ENCODE peak calls at places on chromosomes 2 and 18, in nine cellular contexts. B is T-helper 2 cell, Z is keratinocyte, M is esophagus squamous epithelium, T is hepatocyte, L is H7, W is NCI-H774, O is NCI-H460, P is KG1. D is an unnamed sample.

GRCh38 chr2:61426267-61426897 is 44.5 kb downstream of the USP34 start:
- DNase-seq in L (peak; percentile 69), M (peak; percentile 12), P (no peak), Z (no peak), W (no peak), T (peak; percentile 39), O (peak; percentile 53), B (peak; percentile 84), D (peak; percentile 77)

GRCh38 chr2:142946941-142947340 is 69.5 kb downstream of the KYNU start:
- DNase-seq in P (no peak), M (no peak), T (no peak), O (no peak), W (no peak), Z (no peak), L (no peak), B (no peak), D (no peak)

GRCh38 chr2:161946489-161947107 is 127.4 kb downstream of the DPP4 start:
- DNase-seq in Z (no peak), P (peak; percentile 11), T (peak; percentile 28), B (peak; percentile 50), O (peak; percentile 28), M (no peak), W (peak; percentile 19), L (no peak), D (no peak)

GRCh38 chr18:35114305-35114704 is 73.1 kb downstream of the MAPRE2 start:
- DNase-seq in O (no peak), Z (no peak), P (no peak), M (no peak), B (no peak), T (no peak), L (no peak), W (no peak), D (no peak)

GRCh38 chr2:38264649-38265322 is 112.3 kb downstream of the ATL2 start:
- DNase-seq in B (no peak), P (no peak), T (no peak), Z (no peak), M (no peak), O (no peak), W (no peak), L (no peak), D (no peak)

GRCh38 chr2:29894822-29895221 is 26.6 kb downstream of the ALK start:
- DNase-seq in M (no peak), W (no peak), O (no peak), P (no peak), Z (no peak), T (no peak), L (no peak), B (no peak), D (no peak)

GRCh38 chr2:239910404-239910803 is 114.7 kb downstream of the NDUFA10 start:
- DNase-seq in L (no peak), W (no peak), M (no peak), B (no peak), T (no peak), P (no peak), Z (no peak), O (no peak), D (no peak)

GRCh38 chr2:37877457-37878315 is 47.4 kb upstream of the RMDN2 start:
- DNase-seq in Z (no peak), L (peak; percentile 63), W (peak; percentile 66), T (peak; percentile 77), M (no peak), O (peak; percentile 75), P (peak; percentile 75), B (peak; percentile 55), D (peak; percentile 59)

GRCh38 chr2:219219781-219220532 is 1.2 kb upstream of the ABCB6 start:
- DNase-seq in T (no peak), P (no peak), O (no peak), Z (no peak), L (peak; percentile 53), W (no peak), M (no peak), B (no peak), D (no peak)

GRCh38 chr2:10245661-10246060 is 57.0 kb upstream of the HPCAL1 start:
- DNase-seq in L (no peak), B (no peak), P (no peak), W (no peak), Z (no peak), O (no peak), T (no peak), M (no peak), D (no peak)

GRCh38 chr18:77444385-77444784 is 194.7 kb downstream of the GALR1 start:
- DNase-seq in L (no peak), B (no peak), W (no peak), T (no peak), O (no peak), Z (no peak), M (no peak), P (no peak), D (no peak)

GRCh38 chr18:63979409-63979908 is 9.6 kb downstream of the SERPINB8 start:
- DNase-seq in B (peak; percentile 63), P (no peak), L (peak; percentile 64), T (peak; percentile 81), O (peak; percentile 45), M (no peak), W (peak; percentile 24), Z (no peak), D (peak; percentile 36)

GRCh38 chr2:30871980-30872789 is 64.9 kb upstream of the CAPN13 start:
- DNase-seq in B (no peak), M (no peak), L (peak; percentile 29), P (no peak), O (no peak), T (no peak), Z (no peak), W (peak; percentile 56), D (no peak)

GRCh38 chr18:3340015-3340681 is 78.2 kb downstream of the MYL12B start:
- DNase-seq in L (no peak), B (peak; percentile 61), Z (peak; percentile 57), O (no peak), W (no peak), T (no peak), P (no peak), M (no peak), D (no peak)

GRCh38 chr18:8300749-8301148 is 308.5 kb upstream of the RAB12 start:
- DNase-seq in Z (no peak), O (no peak), T (no peak), P (no peak), B (no peak), M (no peak), L (no peak), W (no peak), D (no peak)

GRCh38 chr2:100054426-100054825 is 88.0 kb downstream of the AFF3 start:
- DNase-seq in Z (no peak), O (no peak), T (no peak), W (no peak), L (no peak), B (no peak), M (no peak), P (no peak), D (no peak)

GRCh38 chr2:134359367-134360081 is 105.7 kb downstream of the MGAT5 start:
- DNase-seq in W (peak; percentile 16), M (no peak), L (no peak), O (no peak), B (no peak), P (no peak), Z (no peak), T (peak; percentile 32), D (no peak)

GRCh38 chr2:207883002-207883780 is 113.5 kb upstream of the FZD5 start:
- DNase-seq in B (no peak), L (no peak), M (no peak), W (no peak), T (no peak), O (no peak), P (no peak), Z (no peak), D (no peak)

GRCh38 chr2:100242891-100243670 is 79.2 kb downstream of the LONRF2 start:
- DNase-seq in W (no peak), M (no peak), O (peak; percentile 59), P (peak; percentile 33), B (peak; percentile 35), Z (no peak), L (peak; percentile 89), T (peak; percentile 82), D (peak; percentile 43)

GRCh38 chr2:135963841-135964240 is 21.6 kb downstream of the DARS1 start:
- DNase-seq in L (no peak), Z (no peak), B (no peak), P (no peak), T (no peak), W (no peak), M (no peak), O (no peak), D (no peak)

GRCh38 chr2:220006152-220006551 is 378.7 kb downstream of the SLC4A3 start:
- DNase-seq in P (no peak), O (no peak), Z (no peak), T (no peak), W (peak; percentile 5), L (no peak), M (no peak), B (no peak), D (no peak)

GRCh38 chr2:199757466-199757865 is 93.5 kb downstream of the FTCDNL1 start:
- DNase-seq in M (no peak), O (no peak), P (no peak), Z (no peak), L (no peak), W (peak; percentile 50), T (peak; percentile 45), B (no peak), D (no peak)

GRCh38 chr2:59594671-59595222 is 958.7 kb downstream of the BCL11A start:
- DNase-seq in Z (no peak), O (no peak), B (no peak), T (no peak), P (peak; percentile 78), M (no peak), W (no peak), L (no peak), D (no peak)

GRCh38 chr2:42974697-42975357 is 182.4 kb upstream of the HAAO start:
- DNase-seq in P (no peak), L (peak; percentile 94), Z (no peak), M (no peak), W (peak; percentile 18), T (peak; percentile 87), B (peak; percentile 47), O (peak; percentile 52), D (peak; percentile 58)

GRCh38 chr18:34971313-34971712 is 69.9 kb upstream of the MAPRE2 start:
- DNase-seq in P (no peak), Z (no peak), B (no peak), W (no peak), O (no peak), L (no peak), M (no peak), T (no peak), D (peak; percentile 25)

D was measured in A549.